ENCODE peak calls at places on chromosome 7, in six cellular contexts. I, X, Y, P, G and J are unnamed samples.

GRCh38 chr7:17075601-17076000 is 193.8 kb upstream of the AGR3 start:
- DNase-seq in Y (no peak), X (no peak), P (no peak), G (no peak), I (no peak), J (no peak)

GRCh38 chr7:57496395-57496794 is 46.4 kb downstream of the ZNF716 start:
- DNase-seq in I (no peak), X (no peak), G (no peak), P (no peak), Y (no peak), J (no peak)

GRCh38 chr7:130560972-130561371 is 69.1 kb downstream of the MEST start:
- DNase-seq in Y (peak; percentile 55), X (peak; percentile 55), G (no peak), P (no peak), I (no peak), J (peak; percentile 59)

GRCh38 chr7:103824251-103824650 is 165.2 kb downstream of the RELN start:
- DNase-seq in I (no peak), X (no peak), G (no peak), P (no peak), Y (no peak), J (no peak)

GRCh38 chr7:24786306-24786705 is 29.0 kb upstream of the GSDME start:
- DNase-seq in I (no peak), P (no peak), G (no peak), X (no peak), Y (no peak), J (no peak)

GRCh38 chr7:19508821-19509220 is 200.0 kb downstream of the POLR1F start:
- DNase-seq in X (no peak), G (no peak), I (no peak), Y (no peak), P (no peak), J (no peak)

GRCh38 chr7:120554960-120555571 is 282.1 kb downstream of the KCND2 start:
- DNase-seq in P (no peak), I (no peak), G (no peak), X (peak; percentile 42), Y (peak; percentile 47), J (peak; percentile 78)

GRCh38 chr7:138460176-138460648 is at the start of gene TRIM24:
- DNase-seq in G (peak; percentile 94), P (no peak), I (peak; percentile 97), Y (no peak), X (no peak), J (no peak)

GRCh38 chr7:98826400-98826799 is 43.4 kb downstream of the TMEM130 start:
- DNase-seq in I (no peak), X (no peak), P (no peak), Y (no peak), G (no peak), J (no peak)

GRCh38 chr7:15685358-15686181 is 913 bp downstream of the MEOX2 start:
- DNase-seq in X (no peak), I (peak; percentile 58), Y (no peak), P (no peak), G (no peak), J (no peak)

GRCh38 chr7:70856889-70857511 is 274.9 kb upstream of the GALNT17 start:
- DNase-seq in I (peak; percentile 57), Y (peak; percentile 70), P (peak; percentile 68), G (peak; percentile 44), X (no peak), J (peak; percentile 52)

GRCh38 chr7:36657031-36657660 is 67.1 kb downstream of the AOAH start:
- DNase-seq in Y (no peak), I (no peak), X (no peak), P (no peak), G (no peak), J (no peak)

GRCh38 chr7:30933124-30933893 is 21.7 kb downstream of the AQP1 start:
- DNase-seq in G (no peak), I (no peak), P (no peak), X (no peak), Y (peak; percentile 7), J (peak; percentile 38)

GRCh38 chr7:111855161-111855841 is 293.0 kb upstream of the IMMP2L start:
- DNase-seq in Y (peak; percentile 19), P (peak; percentile 27), G (no peak), X (no peak), I (no peak), J (peak; percentile 57)

GRCh38 chr7:116030626-116031276 is at the start of gene TFEC:
- DNase-seq in P (no peak), X (no peak), I (no peak), Y (no peak), G (no peak), J (no peak)

GRCh38 chr7:19665399-19666008 is 43.3 kb downstream of the POLR1F start:
- DNase-seq in I (no peak), P (no peak), Y (peak; percentile 35), G (no peak), X (no peak), J (peak; percentile 64)

GRCh38 chr7:142412551-142413193 is 154.8 kb upstream of the PRSS58 start:
- DNase-seq in I (no peak), G (peak; percentile 22), P (no peak), Y (peak; percentile 72), X (peak; percentile 62), J (peak; percentile 25)

GRCh38 chr7:156073366-156074052 is 261.2 kb upstream of the SHH start:
- DNase-seq in I (no peak), G (no peak), Y (no peak), P (no peak), X (no peak), J (no peak)

GRCh38 chr7:106768324-106768751 is 96.7 kb upstream of the PIK3CG start:
- DNase-seq in X (no peak), P (no peak), G (no peak), I (no peak), Y (no peak), J (no peak)

GRCh38 chr7:55483061-55483460 is 89.2 kb downstream of the VOPP1 start:
- DNase-seq in Y (no peak), I (no peak), X (no peak), G (no peak), P (no peak), J (no peak)

GRCh38 chr7:17952387-17952786 is 12.1 kb upstream of the SNX13 start:
- DNase-seq in I (no peak), Y (no peak), P (no peak), X (peak; percentile 28), G (no peak), J (no peak)

GRCh38 chr7:82803411-82803810 is 359.3 kb downstream of the PCLO start:
- DNase-seq in G (no peak), Y (no peak), X (no peak), P (no peak), I (no peak), J (no peak)

GRCh38 chr7:22269963-22270362 is 87.0 kb downstream of the RAPGEF5 start:
- DNase-seq in X (peak; percentile 77), G (no peak), I (no peak), Y (no peak), P (peak; percentile 47), J (no peak)

GRCh38 chr7:72538147-72538546 is 126.0 kb upstream of the CALN1 start:
- DNase-seq in G (no peak), X (no peak), I (no peak), P (no peak), Y (no peak), J (peak; percentile 90)

GRCh38 chr7:70178206-70178605 is 579.9 kb downstream of the AUTS2 start:
- DNase-seq in X (no peak), G (no peak), Y (no peak), I (no peak), P (no peak), J (no peak)

GRCh38 chr7:135077642-135078041 is 70.2 kb upstream of the TMEM140 start:
- DNase-seq in Y (no peak), I (no peak), X (no peak), P (no peak), G (no peak), J (no peak)

GRCh38 chr7:41940760-41941343 is 238.0 kb upstream of the INHBA start:
- DNase-seq in X (peak; percentile 69), G (peak; percentile 43), I (peak; percentile 71), P (peak; percentile 66), Y (peak; percentile 60), J (peak; percentile 53)

GRCh38 chr7:42456267-42456666 is 219.3 kb upstream of the GLI3 start:
- DNase-seq in I (no peak), Y (no peak), X (no peak), G (no peak), P (no peak), J (no peak)

GRCh38 chr7:108308913-108309312 is 147.3 kb downstream of the NRCAM start:
- DNase-seq in P (no peak), Y (no peak), X (peak; percentile 74), I (no peak), G (no peak), J (no peak)

GRCh38 chr7:130150587-130150986 is 54.6 kb downstream of the TMEM209 start:
- DNase-seq in I (no peak), G (no peak), P (no peak), Y (peak; percentile 14), X (no peak), J (no peak)

GRCh38 chr7:105677803-105678583 is 96.7 kb upstream of the EFCAB10 start:
- DNase-seq in I (peak; percentile 66), P (peak; percentile 56), Y (no peak), X (no peak), G (peak; percentile 52), J (no peak)

GRCh38 chr7:27115161-27116018 is 12.9 kb upstream of the HOXA2 start:
- DNase-seq in G (no peak), Y (no peak), X (peak; percentile 95), P (no peak), I (peak; percentile 57), J (no peak)
- H3K4me3 ChIP-seq in G (no peak overlapping the region), Y (no peak overlapping the region), X (peak overlapping the region; percentile 90), P (peak overlapping the region; percentile 52), I (peak overlapping the region; percentile 64), J (no peak overlapping the region)

GRCh38 chr7:46035166-46035565 is 114.1 kb upstream of the IGFBP3 start:
- DNase-seq in I (no peak), G (no peak), X (peak; percentile 81), Y (no peak), P (no peak), J (no peak)
- H3K27ac ChIP-seq in I (no peak overlapping the region), G (no peak overlapping the region), X (peak overlapping the region; percentile 92), Y (no peak overlapping the region), P (no peak overlapping the region), J (no peak overlapping the region)

GRCh38 chr7:2638224-2638991 is 6.6 kb downstream of the TTYH3 start:
- DNase-seq in X (no peak), P (no peak), Y (no peak), I (peak; percentile 81), G (no peak), J (peak; percentile 34)

GRCh38 chr7:2641406-2642393 is 9.9 kb downstream of the TTYH3 start:
- DNase-seq in Y (no peak), X (no peak), G (no peak), I (peak; percentile 97), P (peak; percentile 94), J (peak; percentile 81)

GRCh38 chr7:2639994-2640830 is 8.4 kb downstream of the TTYH3 start:
- DNase-seq in P (peak; percentile 72), I (no peak), G (no peak), X (no peak), Y (no peak), J (peak; percentile 44)

GRCh38 chr7:2639151-2639993 is 7.6 kb downstream of the TTYH3 start:
- DNase-seq in X (no peak), Y (no peak), I (no peak), G (no peak), P (no peak), J (no peak)

GRCh38 chr7:2640858-2641257 is 9.1 kb downstream of the TTYH3 start:
- DNase-seq in G (no peak), I (no peak), P (no peak), X (no peak), Y (no peak), J (no peak)
- H3K4me1 ChIP-seq in G (peaks cover 20% of the 10 kb centered on the region), I (no peaks in the 10 kb centered on the region), P (peaks cover 61% of the 10 kb centered on the region), X (no peaks in the 10 kb centered on the region), Y (no peaks in the 10 kb centered on the region), J (peaks cover 39% of the 10 kb centered on the region)

GRCh38 chr7:47488205-47488968 is 93.5 kb downstream of the TNS3 start:
- DNase-seq in P (no peak), I (peak; percentile 39), X (no peak), G (no peak), Y (no peak), J (peak; percentile 83)
- H3K4me3 ChIP-seq in P (no peak overlapping the region), I (no peak overlapping the region), X (no peak overlapping the region), G (no peak overlapping the region), Y (no peak overlapping the region), J (no peak overlapping the region)